ENCODE peak calls at places on chromosomes 12 and 14, in six cellular contexts. S is CD8-positive, alpha-beta T cell; P is tibial artery; Y is cardiac muscle cell; R is SK-N-SH; C is RWPE2. O is an unnamed sample. For H3K4me1, the result is how much of the 10 kb centered on the place peaks cover.

GRCh38 chr14:34059925-34060746 is 109.3 kb upstream of the EGLN3 start:
- DNase-seq in S (peak), P (peak), Y (peak), R (peak), C (peak), O (peak)

GRCh38 chr12:30622509-30622908 is 73.2 kb downstream of the IPO8 start:
- DNase-seq in S (no peak), P (no peak), Y (peak), R (no peak), C (no peak), O (no peak)

GRCh38 chr12:14108702-14109101 is 127.3 kb upstream of the GRIN2B start:
- DNase-seq in S (no peak), P (no peak), Y (no peak), R (no peak), C (no peak), O (no peak)

GRCh38 chr14:100611811-100612480 is 24.7 kb upstream of the BEGAIN start:
- DNase-seq in S (no peak), P (no peak), Y (no peak), R (peak), C (peak), O (no peak)

GRCh38 chr12:54357802-54358619 is 6.3 kb downstream of the GPR84 start:
- DNase-seq in S (peak), P (no peak), Y (no peak), R (no peak), C (no peak), O (no peak)

GRCh38 chr12:67942704-67943103 is 46.5 kb upstream of the IFNG-AS1 start:
- DNase-seq in S (no peak), P (no peak), Y (no peak), R (no peak), C (no peak), O (no peak)

GRCh38 chr12:107241421-107241820 is 148.1 kb upstream of the CRY1 start:
- DNase-seq in S (no peak), P (no peak), Y (no peak), R (no peak), C (no peak), O (no peak)

GRCh38 chr14:64786296-64787149 is 82.3 kb downstream of the PLEKHG3 start:
- DNase-seq in S (no peak), P (no peak), Y (peak), R (no peak), C (no peak), O (no peak)

GRCh38 chr14:65549429-65549828 is 136.9 kb downstream of the FUT8 start:
- DNase-seq in S (no peak), P (no peak), Y (no peak), R (no peak), C (no peak), O (no peak)

GRCh38 chr12:51374856-51375255 is 16.4 kb downstream of the GALNT6 start:
- DNase-seq in S (no peak), P (no peak), Y (no peak), R (no peak), C (no peak), O (no peak)

GRCh38 chr14:67487937-67488893 is at the start of gene TMEM229B:
- DNase-seq in S (peak), P (no peak), Y (no peak), R (no peak), C (no peak), O (no peak)

GRCh38 chr14:95690815-95691214 is 4.6 kb downstream of the TCL1B start:
- DNase-seq in S (no peak), P (no peak), Y (no peak), R (no peak), C (no peak), O (no peak)

DNA sequence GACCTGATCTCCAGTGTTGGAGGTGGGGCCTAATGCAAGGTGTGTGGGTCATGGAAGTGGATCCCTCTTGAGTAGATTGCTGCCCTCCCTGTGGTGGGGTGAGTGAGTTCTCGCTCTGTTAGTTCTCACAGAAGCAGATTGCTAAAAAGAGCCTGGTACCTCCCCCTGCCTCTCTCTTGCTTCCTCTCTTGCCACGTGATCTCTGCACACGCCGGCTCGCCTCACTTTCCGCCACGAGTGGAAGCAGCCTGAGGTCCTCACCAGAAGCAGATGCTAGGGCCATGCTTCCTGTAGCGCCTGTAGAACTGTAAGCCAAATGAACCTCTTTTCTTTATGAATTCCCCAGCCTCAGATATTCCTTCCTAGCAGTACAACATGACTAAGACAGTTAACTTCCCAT is 76.1 kb downstream of the ETV6 start:
- DNase-seq in S (no peak), P (no peak), Y (no peak), R (no peak), C (no peak), O (no peak)
- H3K4me1 ChIP-seq in S (under half), P (half or more), Y (half or more), R (under half), C (under half), O (under half)

GRCh38 chr12:75482636-75483035 is 2.1 kb downstream of the GLIPR1 start:
- DNase-seq in S (no peak), P (no peak), Y (peak), R (no peak), C (no peak), O (no peak)
- H3K4me3 ChIP-seq in S (peak), P (peak), Y (no peak), R (no peak), C (no peak), O (no peak)

GRCh38 chr12:69388371-69388770 is 28.8 kb downstream of the YEATS4 start:
- DNase-seq in S (no peak), P (no peak), Y (peak), R (peak), C (no peak), O (no peak)
- TF ChIP-seq CTCF in S (peak), P (peak), Y (peak), R (peak), C (peak), O (peak)

GRCh38 chr14:59363545-59364226 is 101.5 kb downstream of the GPR135 start:
- DNase-seq in S (no peak), P (no peak), Y (no peak), R (no peak), C (peak), O (no peak)

GRCh38 chr14:59362533-59362932 is 102.6 kb downstream of the GPR135 start:
- DNase-seq in S (no peak), P (no peak), Y (peak), R (no peak), C (no peak), O (no peak)

GRCh38 chr14:59358774-59359173 is 106.4 kb downstream of the GPR135 start:
- DNase-seq in S (no peak), P (no peak), Y (no peak), R (no peak), C (no peak), O (no peak)

GRCh38 chr14:59359451-59360124 is 105.6 kb downstream of the GPR135 start:
- DNase-seq in S (no peak), P (no peak), Y (peak), R (no peak), C (no peak), O (no peak)

DNA sequence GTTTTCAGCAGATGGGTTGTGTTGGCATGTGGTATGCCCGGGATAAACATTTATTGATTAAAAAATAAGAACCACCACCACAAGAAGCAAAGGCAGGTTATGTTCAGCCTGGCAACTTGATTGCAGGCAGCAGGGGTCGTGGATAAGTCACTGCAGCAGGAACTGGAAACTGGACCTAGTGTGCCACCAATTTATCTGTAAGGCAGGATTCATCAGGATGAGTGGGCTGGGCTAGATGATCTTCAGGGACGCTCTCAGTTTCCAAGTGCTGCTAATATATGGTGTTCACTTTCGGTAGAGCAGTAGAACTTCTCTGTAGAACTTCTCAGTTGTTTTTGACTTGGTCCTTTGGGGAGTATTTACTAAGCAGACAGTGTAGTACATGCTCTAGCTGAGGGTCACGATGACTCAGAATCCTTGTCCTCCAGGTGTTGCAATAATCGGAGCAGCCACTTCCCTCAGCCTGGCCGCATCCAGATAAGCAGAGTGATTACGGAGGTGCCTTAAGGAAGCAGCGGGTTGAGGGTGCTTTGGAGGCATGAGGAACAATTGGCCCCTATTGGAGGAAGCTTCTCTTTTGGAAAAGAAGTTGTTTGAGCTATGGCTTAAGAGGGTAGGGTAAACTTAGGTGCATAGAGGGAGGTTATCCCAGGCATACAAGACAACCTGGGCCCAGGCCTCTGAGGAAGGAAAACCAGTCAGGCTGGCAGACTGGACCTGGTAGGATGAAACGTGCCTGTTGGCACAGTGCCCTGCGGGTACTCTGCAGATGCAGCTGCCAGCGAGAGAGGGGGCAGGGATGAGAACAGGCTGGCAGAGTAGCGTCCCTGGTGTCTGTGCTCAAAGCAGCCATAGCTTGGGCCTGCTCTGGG is 104.0 kb downstream of the GPR135 start:
- DNase-seq in S (no peak), P (peak), Y (peak), R (peak), C (peak), O (no peak)
- H3K4me1 ChIP-seq in S (under half), P (under half), Y (half or more), R (under half), C (half or more), O (under half)

GRCh38 chr12:57693317-57693658 is 644 bp upstream of the OS9 start:
- DNase-seq in S (peak), P (no peak), Y (no peak), R (no peak), C (no peak), O (no peak)
- H3K4me3 ChIP-seq in S (peak), P (peak), Y (no peak), R (peak), C (peak), O (peak)

GRCh38 chr12:131983026-131983425 is 33.3 kb downstream of the EP400 start:
- DNase-seq in S (no peak), P (no peak), Y (no peak), R (no peak), C (no peak), O (peak)

GRCh38 chr12:131981388-131981787 is 31.6 kb downstream of the EP400 start:
- DNase-seq in S (no peak), P (no peak), Y (no peak), R (no peak), C (no peak), O (no peak)

GRCh38 chr12:131979606-131980005 is 29.9 kb downstream of the EP400 start:
- DNase-seq in S (no peak), P (no peak), Y (no peak), R (no peak), C (no peak), O (no peak)

GRCh38 chr12:131982041-131982440 is 32.3 kb downstream of the EP400 start:
- DNase-seq in S (no peak), P (no peak), Y (no peak), R (no peak), C (no peak), O (peak)

DNA sequence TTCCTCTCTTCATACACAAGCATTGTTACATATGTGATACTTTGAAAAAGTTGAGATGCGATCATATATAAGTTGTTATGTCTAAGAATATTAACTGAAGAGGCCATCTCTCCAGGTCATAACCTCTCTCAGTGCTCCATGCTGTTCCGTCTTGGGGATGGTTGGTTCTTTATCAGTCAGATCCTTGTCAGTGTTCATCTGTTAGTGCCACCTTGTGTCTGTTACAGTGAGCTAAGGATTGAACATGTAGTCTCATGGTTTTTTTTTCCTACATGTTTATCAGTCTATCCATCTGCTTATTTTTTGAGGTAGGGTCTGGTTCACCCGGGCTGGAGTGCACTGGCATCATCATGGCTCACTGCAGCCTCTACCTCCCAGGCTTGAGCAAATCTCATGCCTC is 30.5 kb downstream of the EP400 start:
- DNase-seq in S (no peak), P (no peak), Y (no peak), R (no peak), C (no peak), O (no peak)
- TF ChIP-seq CTCF in S (no peak), P (no peak), Y (no peak), R (peak), C (peak), O (no peak)

DNA sequence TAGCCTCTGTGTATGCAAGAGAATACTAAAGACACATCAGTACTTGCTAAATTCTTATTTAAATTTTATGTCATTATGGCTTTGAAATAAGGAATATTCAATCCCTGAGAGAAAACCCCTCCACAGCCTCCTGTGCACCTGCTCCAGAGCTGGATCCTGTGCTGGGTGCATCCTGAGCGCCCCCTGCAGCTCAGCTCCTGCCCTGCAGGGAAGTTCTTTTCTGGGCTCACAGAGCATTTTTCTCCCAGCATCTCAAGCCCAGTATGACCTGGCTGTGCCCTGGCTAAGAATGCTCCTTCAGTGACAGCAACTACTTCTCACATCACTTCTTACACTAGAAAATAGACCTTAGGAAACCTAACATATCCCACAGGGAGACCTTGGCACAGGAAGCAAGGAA is 1211.7 kb downstream of the TMEM121 start:
- DNase-seq in S (peak), P (no peak), Y (no peak), R (no peak), C (no peak), O (no peak)
- H3K4me1 ChIP-seq in S (under half), P (under half), Y (under half), R (under half), C (under half), O (under half)